ENCODE peak calls at places on chromosomes 12 and 14, in five cellular contexts. A is EH, X is hypothalamus, U is GM04504, P is NCI-H1930. F is an unnamed sample.
A peak's percentile ranks its signal among the peaks of the same experiment; 100 is the strongest.

GRCh38 chr14:73342670-73343069 is 105.4 kb downstream of the PAPLN start:
- DNase-seq in A (no peak), X (no peak), U (no peak), P (no peak), F (no peak)

GRCh38 chr14:92607702-92608429 is 94.3 kb downstream of the RIN3 start:
- DNase-seq in A (peak; percentile 93), X (no peak), U (peak; percentile 65), P (no peak), F (no peak)

GRCh38 chr12:109804820-109805761 is 28.1 kb downstream of the TRPV4 start:
- DNase-seq in A (peak; percentile 60), X (peak; percentile 24), U (peak; percentile 13), P (peak; percentile 14), F (peak; percentile 55)

GRCh38 chr12:96108321-96108720 is 72.9 kb upstream of the LTA4H start:
- DNase-seq in A (no peak), X (no peak), U (no peak), P (no peak), F (peak; percentile 4)

GRCh38 chr12:75690556-75690955 is 179.1 kb upstream of the KRR1 start:
- DNase-seq in A (peak; percentile 97), X (no peak), U (peak; percentile 94), P (no peak), F (no peak)

GRCh38 chr12:47032644-47033043 is 46.8 kb upstream of the PCED1B start:
- DNase-seq in A (peak; percentile 76), X (no peak), U (peak; percentile 40), P (peak; percentile 79), F (peak; percentile 23)

GRCh38 chr12:115895247-115895646 is 382.2 kb downstream of the MED13L start:
- DNase-seq in A (peak; percentile 14), X (no peak), U (no peak), P (no peak), F (no peak)

GRCh38 chr12:29222200-29222599 is 73.1 kb downstream of the FAR2 start:
- DNase-seq in A (no peak), X (no peak), U (no peak), P (no peak), F (no peak)

GRCh38 chr14:104048758-104049496 is 36.6 kb upstream of the ASPG start:
- DNase-seq in A (no peak), X (no peak), U (no peak), P (no peak), F (peak; percentile 73)

GRCh38 chr14:96250545-96250944 is 5.5 kb upstream of the BDKRB1 start:
- DNase-seq in A (no peak), X (no peak), U (no peak), P (no peak), F (no peak)

GRCh38 chr12:120228291-120229070 is 27.6 kb upstream of the RPLP0 start:
- DNase-seq in A (peak; percentile 84), X (peak; percentile 73), U (no peak), P (peak; percentile 20), F (peak; percentile 70)

GRCh38 chr14:26709019-26709418 is 111.2 kb upstream of the NOVA1 start:
- DNase-seq in A (no peak), X (no peak), U (no peak), P (no peak), F (no peak)

GRCh38 chr14:70234066-70234950 is 45.6 kb upstream of the SLC8A3 start:
- DNase-seq in A (no peak), X (no peak), U (no peak), P (no peak), F (no peak)

GRCh38 chr12:6606331-6607131 is 648 bp downstream of the CHD4 start:
- DNase-seq in A (peak; percentile 66), X (peak; percentile 60), U (no peak), P (no peak), F (peak; percentile 63)

GRCh38 chr14:91246051-91246852 is 1.7 kb upstream of the GPR68 start:
- DNase-seq in A (no peak), X (no peak), U (no peak), P (no peak), F (no peak)

GRCh38 chr14:38743941-38744611 is 359.0 kb downstream of the SEC23A start:
- DNase-seq in A (no peak), X (no peak), U (no peak), P (no peak), F (peak; percentile 60)

GRCh38 chr14:80491131-80491530 is 279.8 kb upstream of the DIO2 start:
- DNase-seq in A (peak; percentile 71), X (peak; percentile 2), U (peak; percentile 38), P (no peak), F (no peak)

GRCh38 chr14:24238123-24238522 is 4.3 kb downstream of the TINF2 start:
- DNase-seq in A (no peak), X (no peak), U (no peak), P (no peak), F (no peak)

GRCh38 chr12:41051909-41052308 is 136.2 kb upstream of the PDZRN4 start:
- DNase-seq in A (no peak), X (no peak), U (no peak), P (no peak), F (no peak)

GRCh38 chr14:90692061-90692460 is 124.2 kb downstream of the TTC7B start:
- DNase-seq in A (peak; percentile 34), X (no peak), U (no peak), P (no peak), F (no peak)

GRCh38 chr12:84969226-84969625 is 56.6 kb upstream of the SLC6A15 start:
- DNase-seq in A (no peak), X (no peak), U (no peak), P (no peak), F (no peak)